ENCODE peak calls at places on chromosome 15, in six cellular contexts. I is choroid plexus epithelial cell, Y is Panc1, P is GM20000, Q is colonic mucosa, X is foreskin fibroblast. W is an unnamed sample.
A peak's percentile ranks its signal among the peaks of the same experiment; 100 is the strongest.

GRCh38 chr15:39691229-39691628 is 91.4 kb downstream of the FSIP1 start:
- DNase-seq in I (no peak), Y (no peak), P (no peak), X (no peak), Q (no peak), W (no peak)

GRCh38 chr15:61537337-61537736 is 308.2 kb upstream of the RORA start:
- DNase-seq in Q (no peak), I (no peak), X (no peak), P (no peak), Y (no peak), W (no peak)

GRCh38 chr15:48965972-48966371 is 2.3 kb upstream of the SHC4 start:
- DNase-seq in Q (no peak), I (peak; percentile 83), X (peak; percentile 62), Y (no peak), P (peak; percentile 48), W (peak; percentile 45)

GRCh38 chr15:60859996-60860494 is 369.1 kb downstream of the RORA start:
- DNase-seq in P (no peak), Q (no peak), Y (no peak), I (peak; percentile 34), X (peak; percentile 37), W (no peak)

GRCh38 chr15:25717861-25718504 is 145.1 kb downstream of the ATP10A start:
- DNase-seq in P (no peak), Y (no peak), X (no peak), I (no peak), Q (no peak), W (no peak)

GRCh38 chr15:26729030-26729429 is 43.8 kb downstream of the GABRB3 start:
- DNase-seq in Y (no peak), I (no peak), P (no peak), X (no peak), Q (no peak), W (no peak)

GRCh38 chr15:26572606-26573350 is 200.1 kb downstream of the GABRB3 start:
- DNase-seq in X (no peak), Q (no peak), P (no peak), Y (no peak), I (no peak), W (no peak)

GRCh38 chr15:101056366-101057334 is 137.5 kb downstream of the LRRK1 start:
- DNase-seq in Y (no peak), X (no peak), P (no peak), Q (no peak), I (no peak), W (no peak)

GRCh38 chr15:73956276-73957086 is 30.2 kb downstream of the LOXL1 start:
- DNase-seq in P (no peak), I (peak; percentile 83), Q (no peak), Y (peak; percentile 77), X (peak; percentile 97), W (no peak)

GRCh38 chr15:88690331-88690730 is 51.5 kb downstream of the ISG20 start:
- DNase-seq in P (no peak), Y (no peak), Q (no peak), I (no peak), X (no peak), W (no peak)

GRCh38 chr15:91522609-91523332 is 330.7 kb upstream of the SLCO3A1 start:
- DNase-seq in X (peak; percentile 11), Y (no peak), I (no peak), P (no peak), Q (no peak), W (no peak)

GRCh38 chr15:80007532-80007931 is 36.5 kb upstream of the BCL2A1 start:
- DNase-seq in Y (no peak), X (no peak), I (no peak), P (no peak), Q (no peak), W (no peak)

GRCh38 chr15:70202756-70203155 is 105.0 kb upstream of the TLE3 start:
- DNase-seq in X (no peak), Q (no peak), I (no peak), P (no peak), Y (no peak), W (no peak)

GRCh38 chr15:39084683-39085530 is 496.0 kb upstream of the THBS1 start:
- DNase-seq in P (no peak), Y (no peak), I (peak; percentile 90), X (peak; percentile 86), Q (peak; percentile 27), W (no peak)

GRCh38 chr15:40479024-40479423 is 8.2 kb downstream of the CHST14 start:
- DNase-seq in X (no peak), P (no peak), Y (no peak), I (no peak), Q (no peak), W (no peak)

GRCh38 chr15:33994005-33994615 is 25.8 kb downstream of the CHRM5 start:
- DNase-seq in X (no peak), Y (no peak), P (no peak), Q (no peak), I (peak; percentile 79), W (no peak)

GRCh38 chr15:59048897-59049296 is 56.0 kb upstream of the CCNB2 start:
- DNase-seq in X (no peak), Q (no peak), I (no peak), P (no peak), Y (no peak), W (no peak)

GRCh38 chr15:73704869-73705645 is 20.9 kb downstream of the CD276 start:
- DNase-seq in Q (peak; percentile 71), I (peak; percentile 68), X (no peak), Y (no peak), P (peak; percentile 79), W (peak; percentile 80)

GRCh38 chr15:31245756-31246155 is 80.9 kb upstream of the KLF13 start:
- DNase-seq in I (no peak), P (no peak), Q (no peak), X (no peak), Y (no peak), W (no peak)

GRCh38 chr15:95284933-95285401 is 1045.5 kb upstream of the NR2F2 start:
- DNase-seq in Y (no peak), X (no peak), P (no peak), I (peak; percentile 89), Q (no peak), W (no peak)

GRCh38 chr15:51622269-51623180 is at the start of gene DMXL2:
- DNase-seq in Q (peak; percentile 86), P (peak; percentile 84), I (peak; percentile 90), X (peak; percentile 81), Y (no peak), W (peak; percentile 79)

GRCh38 chr15:89085289-89085906 is 2.9 kb upstream of the ABHD2 start:
- DNase-seq in X (no peak), I (no peak), P (no peak), Y (no peak), Q (no peak), W (no peak)

GRCh38 chr15:62770752-62771151 is 271.8 kb upstream of the TPM1 start:
- DNase-seq in P (no peak), Q (no peak), Y (no peak), I (peak; percentile 78), X (peak; percentile 75), W (no peak)

GRCh38 chr15:60626051-60626450 is 147.1 kb upstream of the ICE2 start:
- DNase-seq in P (no peak), Y (no peak), I (no peak), Q (no peak), X (no peak), W (no peak)

GRCh38 chr15:89760303-89761008 is 9.4 kb upstream of the MESP1 start:
- DNase-seq in Y (peak; percentile 54), P (peak; percentile 84), X (peak; percentile 49), I (peak; percentile 77), Q (peak; percentile 94), W (peak; percentile 88)

GRCh38 chr15:99589801-99590200 is 24.0 kb downstream of the MEF2A start:
- DNase-seq in Q (no peak), X (no peak), Y (no peak), P (no peak), I (no peak), W (no peak)
- TF ChIP-seq CTCF in Q (no peak), X (no peak), Y (no peak), P (no peak), I (no peak), W (no peak)

DNA sequence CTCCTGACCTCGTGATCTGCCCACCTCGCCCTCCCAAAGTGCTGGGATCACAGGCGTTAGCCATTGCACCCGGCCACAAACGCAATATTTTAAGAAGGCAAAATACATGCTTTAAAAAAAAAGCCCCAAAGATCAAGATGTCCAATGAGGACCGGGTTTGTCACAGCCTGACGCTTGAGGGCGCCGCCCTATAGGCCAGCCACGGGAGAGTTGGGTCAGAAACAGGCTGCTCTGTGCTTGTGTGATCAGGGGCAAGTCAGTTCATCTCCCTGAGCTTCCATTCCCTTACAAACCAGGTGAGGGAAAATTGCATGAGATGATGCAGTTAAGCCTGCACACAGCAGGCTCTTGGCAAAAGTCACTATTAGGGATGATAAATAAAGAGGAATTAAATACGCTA is 23.9 kb downstream of the FAM174B start:
- DNase-seq in X (no peak), P (no peak), Y (no peak), Q (no peak), I (no peak), W (no peak)
- TF ChIP-seq CTCF in X (no peak), P (no peak), Y (no peak), Q (no peak), I (no peak), W (no peak)

DNA sequence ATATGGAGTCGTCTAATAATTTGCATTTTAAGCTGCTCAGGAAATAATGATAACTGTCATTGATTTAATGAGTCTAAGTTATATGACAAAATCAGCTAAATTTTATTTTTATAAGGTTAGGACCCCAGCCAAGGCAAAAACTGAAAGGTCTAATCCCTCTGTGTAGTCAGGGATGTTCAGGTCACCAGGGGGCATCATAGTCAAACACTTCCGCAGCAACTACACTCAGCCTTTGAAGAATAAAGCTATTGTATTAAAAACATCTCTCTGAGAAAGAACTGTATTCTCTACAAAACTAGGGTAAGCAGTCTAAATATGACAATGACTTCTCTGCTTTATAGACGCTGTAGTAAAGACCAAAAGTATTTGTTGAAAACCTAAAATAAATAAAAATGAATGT is 15.0 kb downstream of the INTS14 start:
- DNase-seq in I (peak; percentile 25), Q (no peak), P (no peak), Y (no peak), X (no peak), W (no peak)
- TF ChIP-seq CTCF in I (peak; percentile 45), Q (no peak), P (no peak), Y (peak; percentile 48), X (no peak), W (peak; percentile 38)

GRCh38 chr15:67753901-67754300 is 71.4 kb upstream of the SKOR1 start:
- DNase-seq in I (no peak), P (no peak), X (no peak), Q (no peak), Y (no peak), W (no peak)

GRCh38 chr15:67755936-67756335 is 69.4 kb upstream of the SKOR1 start:
- DNase-seq in P (no peak), X (no peak), I (no peak), Y (no peak), Q (no peak), W (no peak)

GRCh38 chr15:67758610-67759300 is 66.6 kb upstream of the SKOR1 start:
- DNase-seq in P (no peak), Y (no peak), Q (no peak), I (peak; percentile 34), X (no peak), W (no peak)

GRCh38 chr15:67750371-67750770 is 74.9 kb upstream of the SKOR1 start:
- DNase-seq in X (no peak), Y (no peak), I (no peak), Q (no peak), P (no peak), W (no peak)

DNA sequence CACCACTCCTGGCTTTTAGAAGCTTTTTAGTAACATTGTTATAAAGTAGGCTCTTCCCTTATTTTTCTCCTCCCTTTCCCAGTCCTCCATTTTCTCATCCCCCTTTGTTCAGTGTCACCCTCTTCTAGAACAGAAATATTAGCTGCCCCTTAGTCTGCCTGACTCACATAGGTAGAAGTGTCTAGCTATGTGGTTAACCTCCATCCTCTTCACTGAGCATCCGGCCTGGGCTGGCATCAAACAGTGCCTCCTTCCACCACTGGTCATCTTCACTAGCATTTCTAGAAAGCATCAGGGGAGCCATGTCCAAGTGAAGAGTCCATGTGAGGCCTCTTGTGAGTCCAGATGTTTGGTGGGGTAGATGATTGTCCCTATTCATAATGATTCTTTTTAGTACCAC is 70.0 kb upstream of the SKOR1 start:
- DNase-seq in X (no peak), Q (no peak), I (no peak), P (no peak), Y (no peak), W (no peak)
- TF ChIP-seq CTCF in X (no peak), Q (no peak), I (no peak), P (no peak), Y (no peak), W (no peak)